ENCODE peak calls at places on chromosomes 16 and 17, in nine cellular contexts. U is thoracic aorta; Z is left ventricle myocardium inferior; E is neural progenitor cell; K is lower lobe of right lung; O is fibroblast of lung; T is GM23248; B is naive thymus-derived CD4-positive, alpha-beta T cell; S is CD4-positive, CD25-positive, alpha-beta regulatory T cell. L is an unnamed sample.

GRCh38 chr17:67534941-67535340 is 157.9 kb downstream of the PITPNC1 start:
- DNase-seq in U (no peak), Z (no peak), E (peak; percentile 22), K (no peak), O (no peak), T (no peak), B (no peak), S (no peak), L (no peak)

GRCh38 chr17:80793851-80794267 is 197.8 kb upstream of the CHMP6 start:
- DNase-seq in U (no peak), Z (no peak), E (no peak), K (no peak), O (peak; percentile 90), T (peak; percentile 39), B (no peak), S (no peak), L (no peak)

GRCh38 chr17:51611585-51611984 is 351.2 kb downstream of the UTP18 start:
- DNase-seq in U (no peak), Z (no peak), E (no peak), K (no peak), O (no peak), T (no peak), B (no peak), S (no peak), L (no peak)

GRCh38 chr17:45127209-45127582 is 5.1 kb downstream of the PLCD3 start:
- DNase-seq in U (no peak), Z (no peak), E (no peak), K (no peak), O (no peak), T (no peak), B (no peak), S (no peak), L (peak; percentile 70)

GRCh38 chr17:10041916-10042588 is 137.0 kb upstream of the RCVRN start:
- DNase-seq in U (no peak), Z (no peak), E (no peak), K (no peak), O (no peak), T (peak; percentile 71), B (no peak), S (no peak), L (no peak)

GRCh38 chr17:7747586-7747985 is 30.0 kb downstream of the DNAH2 start:
- DNase-seq in U (no peak), Z (no peak), E (no peak), K (no peak), O (peak; percentile 50), T (peak; percentile 63), B (no peak), S (no peak), L (no peak)

GRCh38 chr16:185213-185612 is 5.0 kb downstream of the HBQ1 start:
- DNase-seq in U (no peak), Z (no peak), E (no peak), K (no peak), O (no peak), T (no peak), B (no peak), S (no peak), L (no peak)

GRCh38 chr16:72372082-72372615 is 200.2 kb upstream of the PMFBP1 start:
- DNase-seq in U (no peak), Z (no peak), E (peak; percentile 4), K (no peak), O (no peak), T (no peak), B (no peak), S (no peak), L (no peak)

GRCh38 chr17:75561927-75562603 is 25.5 kb upstream of the MYO15B start:
- DNase-seq in U (no peak), Z (no peak), E (no peak), K (no peak), O (no peak), T (peak; percentile 16), B (no peak), S (no peak), L (no peak)

GRCh38 chr17:75557075-75557851 is 30.3 kb upstream of the MYO15B start:
- DNase-seq in U (no peak), Z (no peak), E (no peak), K (peak; percentile 82), O (peak; percentile 32), T (peak; percentile 32), B (no peak), S (no peak), L (peak; percentile 83)

GRCh38 chr17:75558666-75559530 is 28.7 kb upstream of the MYO15B start:
- DNase-seq in U (no peak), Z (no peak), E (no peak), K (no peak), O (no peak), T (no peak), B (no peak), S (no peak), L (no peak)

GRCh38 chr17:75557852-75558665 is 29.5 kb upstream of the MYO15B start:
- DNase-seq in U (no peak), Z (no peak), E (no peak), K (no peak), O (no peak), T (no peak), B (no peak), S (no peak), L (no peak)

GRCh38 chr17:75559958-75560533 is 27.6 kb upstream of the MYO15B start:
- DNase-seq in U (no peak), Z (no peak), E (no peak), K (no peak), O (no peak), T (no peak), B (no peak), S (no peak), L (no peak)
- H3K4me1 ChIP-seq in U (no peaks in the 10 kb centered on the region), Z (no peaks in the 10 kb centered on the region), E (no peaks in the 10 kb centered on the region), K (peaks cover 16% of the 10 kb centered on the region), O (no peaks in the 10 kb centered on the region), T (peaks cover 5% of the 10 kb centered on the region), B (no peaks in the 10 kb centered on the region), S (no peaks in the 10 kb centered on the region), L (peaks cover 29% of the 10 kb centered on the region)

GRCh38 chr17:43584666-43585102 is 38.5 kb upstream of the ETV4 start:
- DNase-seq in U (no peak), Z (no peak), E (no peak), K (no peak), O (no peak), T (peak; percentile 55), B (no peak), S (no peak), L (no peak)

GRCh38 chr17:43583332-43583731 is 37.2 kb upstream of the ETV4 start:
- DNase-seq in U (no peak), Z (no peak), E (no peak), K (no peak), O (no peak), T (no peak), B (no peak), S (no peak), L (no peak)

GRCh38 chr17:43581130-43581529 is 35.0 kb upstream of the ETV4 start:
- DNase-seq in U (no peak), Z (no peak), E (no peak), K (no peak), O (no peak), T (no peak), B (no peak), S (no peak), L (no peak)

GRCh38 chr17:43581581-43581980 is 35.4 kb upstream of the ETV4 start:
- DNase-seq in U (no peak), Z (no peak), E (no peak), K (no peak), O (no peak), T (no peak), B (no peak), S (no peak), L (peak; percentile 74)

DNA sequence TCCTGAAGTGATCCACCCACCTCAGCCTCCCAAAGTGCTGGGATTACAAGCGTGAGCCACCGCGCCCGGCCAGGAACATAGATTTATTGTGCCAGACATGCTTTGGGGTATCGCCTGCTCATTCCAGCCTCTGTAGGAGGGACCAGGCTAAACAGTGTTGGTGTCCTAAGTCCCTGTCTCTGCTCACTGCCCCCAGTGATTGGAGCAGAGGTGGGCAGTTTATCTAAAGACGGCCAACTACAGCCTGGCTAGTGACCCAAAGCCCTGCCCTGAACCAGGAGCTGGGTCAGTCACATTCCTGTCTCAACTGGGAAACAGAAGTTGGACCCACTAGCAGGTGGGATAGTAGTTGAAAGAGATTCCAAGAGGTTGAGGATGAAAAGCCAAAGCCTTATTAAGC is 36.3 kb upstream of the ETV4 start:
- DNase-seq in U (no peak), Z (no peak), E (no peak), K (no peak), O (no peak), T (no peak), B (no peak), S (no peak), L (no peak)
- H3K4me3 ChIP-seq in U (no peak overlapping the region), Z (no peak overlapping the region), E (no peak overlapping the region), K (no peak overlapping the region), O (no peak overlapping the region), T (no peak overlapping the region), B (no peak overlapping the region), S (no peak overlapping the region), L (no peak overlapping the region)

DNA sequence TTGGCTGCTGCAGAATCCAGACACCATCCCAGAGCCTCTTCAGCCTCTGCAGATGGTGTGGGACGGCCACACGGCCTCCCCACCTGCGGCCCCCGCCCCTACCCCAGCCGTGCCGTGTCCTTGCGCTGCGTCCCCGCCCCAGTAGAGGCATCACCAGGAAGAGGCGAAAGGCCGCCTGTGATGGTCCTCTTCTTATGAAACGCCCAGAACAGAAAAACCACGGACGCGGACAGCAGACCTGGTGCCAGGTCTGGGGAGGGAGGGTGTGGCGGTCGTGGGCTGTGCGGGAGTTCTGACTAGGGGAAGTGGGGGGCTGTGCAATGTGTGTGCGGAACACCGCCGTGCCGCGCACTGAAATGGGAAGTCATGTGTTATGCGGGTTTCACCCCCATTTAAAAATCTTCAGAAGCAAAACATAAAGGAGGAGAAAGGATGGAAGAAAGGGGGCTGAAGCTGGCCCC is 25.5 kb downstream of the ACSF3 start:
- DNase-seq in U (no peak), Z (peak; percentile 11), E (no peak), K (peak; percentile 36), O (no peak), T (no peak), B (no peak), S (no peak), L (peak; percentile 17)
- H3K36me3 ChIP-seq in U (peaks cover 49% of the 10 kb centered on the region), Z (peaks cover 78% of the 10 kb centered on the region), E (no peaks in the 10 kb centered on the region), K (peaks cover 89% of the 10 kb centered on the region), O (peaks cover 22% of the 10 kb centered on the region), T (no peaks in the 10 kb centered on the region), B (no peaks in the 10 kb centered on the region), S (peaks cover 33% of the 10 kb centered on the region), L (no peaks in the 10 kb centered on the region)

DNA sequence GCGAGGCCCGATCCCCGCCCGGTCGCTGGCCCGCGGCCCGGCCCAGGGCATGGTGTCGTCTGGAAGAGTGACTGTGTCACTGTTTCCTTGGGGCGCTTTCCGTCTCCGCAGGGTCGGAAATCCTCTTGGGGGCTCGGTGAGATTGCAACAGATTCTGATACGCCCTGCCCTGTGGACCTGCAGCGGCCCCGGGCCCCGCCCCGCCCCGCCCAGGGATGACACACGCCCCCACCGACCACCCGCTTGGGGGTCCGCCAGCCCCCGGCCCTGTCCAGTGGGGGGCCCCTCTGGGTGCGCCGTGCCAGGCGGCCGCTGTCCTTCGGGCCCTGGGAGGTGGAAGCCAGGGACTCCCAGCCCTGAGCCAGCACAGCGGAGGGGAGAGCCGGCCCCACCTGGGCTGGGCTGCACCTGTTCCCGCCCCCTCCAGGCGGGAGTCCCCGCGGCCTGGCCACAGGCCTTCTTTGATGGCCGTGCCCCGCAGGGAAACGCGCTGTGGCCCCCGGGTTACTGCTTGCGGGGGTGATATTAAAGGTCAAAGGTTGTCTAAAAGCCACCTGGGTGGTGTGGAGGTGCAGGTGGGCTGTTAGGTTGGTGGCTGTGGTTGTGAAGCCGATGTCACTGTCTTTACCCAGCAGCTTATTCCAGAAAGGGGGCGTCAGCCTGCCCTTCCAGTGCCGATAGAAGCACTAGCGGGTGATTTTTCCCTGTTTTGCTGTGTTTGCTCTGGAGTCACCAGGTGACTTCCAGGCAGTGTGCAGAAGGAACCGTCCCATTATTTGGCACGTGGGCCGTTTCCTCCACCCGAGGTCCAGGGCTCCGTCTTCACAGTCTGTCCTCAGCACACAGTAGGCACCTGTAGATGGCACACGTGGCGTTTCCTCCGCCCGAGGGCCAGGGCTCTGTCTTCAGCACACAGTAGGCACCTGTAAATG is 752 bp downstream of the TBC1D24 start:
- DNase-seq in U (no peak), Z (no peak), E (peak; percentile 61), K (no peak), O (no peak), T (peak; percentile 33), B (no peak), S (peak; percentile 26), L (peak; percentile 69)
- H3K4me1 ChIP-seq in U (peaks cover 19% of the 10 kb centered on the region), Z (peaks cover 49% of the 10 kb centered on the region), E (peaks cover 20% of the 10 kb centered on the region), K (peaks cover 36% of the 10 kb centered on the region), O (peaks cover 9% of the 10 kb centered on the region), T (no peaks in the 10 kb centered on the region), B (peaks cover 12% of the 10 kb centered on the region), S (peaks cover 46% of the 10 kb centered on the region), L (peaks cover 26% of the 10 kb centered on the region)

L was measured in mucosa of descending colon.